ENCODE peak calls at places on chromosome 6, in five cellular contexts. One of them, this sample, is unnamed.

GRCh38 chr6:88157106-88157505 is 9.0 kb downstream of the CNR1 start:
- DNase-seq in A549: no peak
- DNase-seq in K562: no peak
- DNase-seq in HepG2: no peak
- DNase-seq in GM12878: no peak
- DNase-seq in this sample: no peak

GRCh38 chr6:46549155-46549554 is 57.9 kb upstream of the RCAN2 start:
- DNase-seq in A549: no peak
- DNase-seq in K562: no peak
- DNase-seq in HepG2: no peak
- DNase-seq in GM12878: no peak
- DNase-seq in this sample: no peak

GRCh38 chr6:152071843-152072242 is 264.4 kb downstream of the ESR1 start:
- DNase-seq in A549: no peak
- DNase-seq in K562: no peak
- DNase-seq in HepG2: no peak
- DNase-seq in GM12878: no peak
- DNase-seq in this sample: no peak

GRCh38 chr6:56764081-56764566 is 121.4 kb upstream of the DST start:
- DNase-seq in A549: peak
- DNase-seq in K562: peak
- DNase-seq in HepG2: peak
- DNase-seq in GM12878: peak
- DNase-seq in this sample: peak

GRCh38 chr6:110033749-110034636 is 55.9 kb downstream of the GPR6 start:
- DNase-seq in A549: no peak
- DNase-seq in K562: no peak
- DNase-seq in HepG2: no peak
- DNase-seq in GM12878: no peak
- DNase-seq in this sample: no peak

GRCh38 chr6:131390322-131390721 is 182.7 kb upstream of the ARG1 start:
- DNase-seq in A549: no peak
- DNase-seq in K562: no peak
- DNase-seq in HepG2: no peak
- DNase-seq in GM12878: no peak
- DNase-seq in this sample: no peak

GRCh38 chr6:17885079-17885478 is 102.4 kb downstream of the KIF13A start:
- DNase-seq in A549: no peak
- DNase-seq in K562: no peak
- DNase-seq in HepG2: no peak
- DNase-seq in GM12878: no peak
- DNase-seq in this sample: no peak

GRCh38 chr6:53837875-53838806 is 43.3 kb downstream of the LRRC1 start:
- DNase-seq in A549: no peak
- DNase-seq in K562: no peak
- DNase-seq in HepG2: no peak
- DNase-seq in GM12878: no peak
- DNase-seq in this sample: peak

GRCh38 chr6:170289971-170290305 is 940 bp downstream of the DLL1 start:
- DNase-seq in A549: no peak
- DNase-seq in K562: no peak
- DNase-seq in HepG2: no peak
- DNase-seq in GM12878: no peak
- DNase-seq in this sample: no peak

GRCh38 chr6:100088009-100088408 is 94.0 kb upstream of the MCHR2 start:
- DNase-seq in A549: no peak
- DNase-seq in K562: no peak
- DNase-seq in HepG2: no peak
- DNase-seq in GM12878: no peak
- DNase-seq in this sample: no peak
- TF ChIP-seq MYC in A549: no peak
- TF ChIP-seq MYC in K562: no peak
- TF ChIP-seq MYC in HepG2: no peak
- TF ChIP-seq MYC in GM12878: no peak
- TF ChIP-seq MYC in this sample: no peak

GRCh38 chr6:149877678-149878077 is 13.5 kb upstream of the LRP11 start:
- DNase-seq in A549: no peak
- DNase-seq in K562: no peak
- DNase-seq in HepG2: no peak
- DNase-seq in GM12878: no peak
- DNase-seq in this sample: no peak
- H3K27ac ChIP-seq in A549: no peak
- H3K27ac ChIP-seq in K562: no peak
- H3K27ac ChIP-seq in HepG2: no peak
- H3K27ac ChIP-seq in GM12878: no peak
- H3K27ac ChIP-seq in this sample: no peak

GRCh38 chr6:160137130-160137988 is 15.7 kb downstream of the SLC22A1 start:
- DNase-seq in A549: no peak
- DNase-seq in K562: no peak
- DNase-seq in HepG2: peak
- DNase-seq in GM12878: no peak
- DNase-seq in this sample: no peak

GRCh38 chr6:160135922-160136655 is 14.5 kb downstream of the SLC22A1 start:
- DNase-seq in A549: no peak
- DNase-seq in K562: no peak
- DNase-seq in HepG2: no peak
- DNase-seq in GM12878: no peak
- DNase-seq in this sample: no peak

GRCh38 chr6:160138839-160139419 is 17.3 kb downstream of the SLC22A1 start:
- DNase-seq in A549: no peak
- DNase-seq in K562: no peak
- DNase-seq in HepG2: no peak
- DNase-seq in GM12878: no peak
- DNase-seq in this sample: no peak

GRCh38 chr6:160139420-160139851 is 17.8 kb downstream of the SLC22A1 start:
- DNase-seq in A549: peak
- DNase-seq in K562: no peak
- DNase-seq in HepG2: no peak
- DNase-seq in GM12878: no peak
- DNase-seq in this sample: no peak

DNA sequence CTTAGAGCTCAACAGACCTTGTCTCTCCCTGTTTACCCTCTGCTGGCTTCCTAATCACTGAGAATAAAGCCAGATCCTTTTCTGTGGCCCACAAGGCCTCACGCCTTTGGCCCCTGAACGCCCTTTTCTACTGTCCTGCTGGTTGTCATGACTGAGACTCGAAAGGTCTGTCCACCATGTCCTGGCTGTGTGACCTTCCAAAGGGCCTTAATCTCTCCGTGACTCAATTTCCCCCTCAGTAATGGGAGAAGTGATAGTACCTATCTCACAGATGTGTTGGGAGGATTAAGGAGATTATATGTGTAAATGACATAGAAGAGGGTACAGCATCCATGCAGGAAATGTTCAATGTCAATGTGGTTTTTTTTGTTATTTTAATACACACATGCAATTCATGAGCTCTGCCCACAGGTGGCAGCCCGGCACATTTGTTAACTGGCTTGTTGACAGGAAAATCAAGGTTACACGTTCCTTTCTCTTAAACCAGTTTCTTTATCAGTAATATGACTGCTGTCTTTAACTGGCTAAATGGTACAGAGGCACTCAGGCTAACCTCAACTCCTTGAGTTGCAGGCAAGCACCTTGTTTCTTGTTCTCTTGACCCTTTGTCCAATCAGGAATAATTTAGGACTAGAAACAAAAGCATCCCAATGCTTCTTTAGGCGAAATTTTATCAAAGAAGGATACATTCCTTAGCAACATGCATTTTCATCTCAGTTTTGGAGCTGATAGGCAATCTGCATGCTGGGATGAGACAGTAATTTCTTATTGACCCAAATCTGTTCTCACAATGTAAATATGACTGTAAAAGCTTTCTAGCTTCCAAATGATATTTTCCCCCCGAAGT is 16.6 kb downstream of the SLC22A1 start:
- DNase-seq in A549: peak
- DNase-seq in K562: peak
- DNase-seq in HepG2: peak
- DNase-seq in GM12878: peak
- DNase-seq in this sample: peak
- TF ChIP-seq MYC in A549: no peak
- TF ChIP-seq MYC in K562: peak
- TF ChIP-seq MYC in HepG2: no peak
- TF ChIP-seq MYC in GM12878: no peak
- TF ChIP-seq MYC in this sample: no peak

GRCh38 chr6:5366941-5367340 is 105.6 kb downstream of the FARS2 start:
- DNase-seq in A549: no peak
- DNase-seq in K562: no peak
- DNase-seq in HepG2: no peak
- DNase-seq in GM12878: no peak
- DNase-seq in this sample: no peak
- H3K27ac ChIP-seq in A549: no peak
- H3K27ac ChIP-seq in K562: no peak
- H3K27ac ChIP-seq in HepG2: no peak
- H3K27ac ChIP-seq in GM12878: no peak
- H3K27ac ChIP-seq in this sample: no peak

GRCh38 chr6:169159331-169159730 is 94.3 kb downstream of the THBS2 start:
- DNase-seq in A549: no peak
- DNase-seq in K562: no peak
- DNase-seq in HepG2: no peak
- DNase-seq in GM12878: no peak
- DNase-seq in this sample: no peak

GRCh38 chr6:169158750-169159149 is 94.9 kb downstream of the THBS2 start:
- DNase-seq in A549: no peak
- DNase-seq in K562: no peak
- DNase-seq in HepG2: no peak
- DNase-seq in GM12878: no peak
- DNase-seq in this sample: no peak

GRCh38 chr6:169156108-169156821 is 97.4 kb downstream of the THBS2 start:
- DNase-seq in A549: no peak
- DNase-seq in K562: peak
- DNase-seq in HepG2: no peak
- DNase-seq in GM12878: no peak
- DNase-seq in this sample: no peak

GRCh38 chr6:169157474-169158181 is 96.0 kb downstream of the THBS2 start:
- DNase-seq in A549: no peak
- DNase-seq in K562: peak
- DNase-seq in HepG2: no peak
- DNase-seq in GM12878: no peak
- DNase-seq in this sample: no peak

GRCh38 chr6:169158182-169158573 is 95.5 kb downstream of the THBS2 start:
- DNase-seq in A549: no peak
- DNase-seq in K562: peak
- DNase-seq in HepG2: no peak
- DNase-seq in GM12878: no peak
- DNase-seq in this sample: peak
- TF ChIP-seq MYC in A549: no peak
- TF ChIP-seq MYC in K562: no peak
- TF ChIP-seq MYC in HepG2: no peak
- TF ChIP-seq MYC in GM12878: no peak
- TF ChIP-seq MYC in this sample: no peak